ENCODE peak calls at places on chromosomes 4 and X, in four cellular contexts. G is GM23248, S is GM23338, K is PC-3. Q is an unnamed sample. For H3K27me3 and H3K4me1, the result is how much of the 10 kb centered on the place peaks cover.

GRCh38 chrX:51568586-51568985 is 50.1 kb downstream of the CENPVL3 start:
- DNase-seq in G (peak), S (no peak), K (peak), Q (no peak)

GRCh38 chr4:189294570-189294969 is 646.1 kb upstream of the FRG1 start:
- DNase-seq in G (no peak), S (no peak), K (peak), Q (no peak)

GRCh38 chr4:71251266-71251665 is 87.6 kb upstream of the SLC4A4 start:
- DNase-seq in G (peak), S (no peak), K (no peak), Q (no peak)

GRCh38 chr4:134624365-134624764 is 422.8 kb upstream of the PABPC4L start:
- DNase-seq in G (no peak), S (peak), K (no peak), Q (peak)

GRCh38 chrX:47204970-47205369 is 11.3 kb downstream of the UBA1 start:
- DNase-seq in G (no peak), S (no peak), K (no peak), Q (peak)

GRCh38 chr4:137531951-137532868 is at the start of gene PCDH18:
- DNase-seq in G (peak), S (peak), K (peak), Q (peak)

GRCh38 chr4:3673176-3673575 is 93.0 kb upstream of the ADRA2C start:
- DNase-seq in G (no peak), S (no peak), K (no peak), Q (no peak)

GRCh38 chr4:98170035-98170434 is 26.8 kb upstream of the STPG2 start:
- DNase-seq in G (no peak), S (no peak), K (no peak), Q (no peak)

GRCh38 chrX:154750301-154751120 is at the start of gene GAB3:
- DNase-seq in G (peak), S (peak), K (peak), Q (peak)

GRCh38 chr4:67861513-67861912 is 22.3 kb downstream of the TMPRSS11D start:
- DNase-seq in G (peak), S (no peak), K (no peak), Q (no peak)

GRCh38 chrX:9320940-9321339 is 143.9 kb upstream of the TBL1X start:
- DNase-seq in G (no peak), S (no peak), K (peak), Q (peak)

GRCh38 chr4:24730256-24731001 is 64.9 kb upstream of the SOD3 start:
- DNase-seq in G (peak), S (no peak), K (no peak), Q (no peak)

GRCh38 chrX:107014927-107015326 is 14.9 kb upstream of the MORC4 start:
- DNase-seq in G (peak), S (no peak), K (no peak), Q (no peak)

GRCh38 chr4:111501946-111502345 is 643.3 kb upstream of the FAM241A start:
- DNase-seq in G (peak), S (no peak), K (no peak), Q (no peak)

GRCh38 chr4:180217070-180217469 is 2026.1 kb upstream of the TENM3 start:
- DNase-seq in G (no peak), S (no peak), K (no peak), Q (no peak)
- TF ChIP-seq EZH2phosphoT487 in G (no peak), S (no peak), K (no peak), Q (no peak)

DNA sequence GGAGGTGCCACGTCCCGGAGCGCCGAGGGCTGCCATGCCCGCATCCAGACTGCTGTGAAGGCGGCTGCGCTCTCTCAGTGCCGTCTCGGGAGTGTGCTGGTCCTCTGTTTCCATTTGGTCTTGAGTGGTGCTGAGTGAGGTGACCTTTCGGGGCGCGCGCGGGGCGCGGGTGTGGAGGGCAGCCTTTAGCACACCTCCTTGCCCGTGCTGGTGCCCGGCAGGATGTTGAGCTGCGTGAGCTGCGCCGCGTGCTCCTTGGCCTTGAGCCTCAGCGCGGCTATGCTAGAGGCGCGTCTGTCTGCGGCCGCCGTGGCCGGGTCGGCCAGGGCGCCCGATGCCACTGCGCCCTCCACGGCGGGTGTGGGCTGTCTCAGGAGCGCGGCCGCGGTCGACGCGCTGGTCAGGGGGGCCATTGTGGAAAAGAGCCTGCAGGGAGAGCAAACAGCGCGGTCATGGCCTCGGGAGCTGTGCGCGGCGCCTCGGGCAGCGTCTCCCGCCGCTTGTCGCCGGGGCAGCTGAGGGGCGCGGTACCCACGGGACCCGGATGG is 11.2 kb downstream of the ARX start:
- DNase-seq in G (no peak), S (no peak), K (no peak), Q (peak)
- H3K27me3 ChIP-seq in G (under half), S (half or more), K (half or more), Q (half or more)

DNA sequence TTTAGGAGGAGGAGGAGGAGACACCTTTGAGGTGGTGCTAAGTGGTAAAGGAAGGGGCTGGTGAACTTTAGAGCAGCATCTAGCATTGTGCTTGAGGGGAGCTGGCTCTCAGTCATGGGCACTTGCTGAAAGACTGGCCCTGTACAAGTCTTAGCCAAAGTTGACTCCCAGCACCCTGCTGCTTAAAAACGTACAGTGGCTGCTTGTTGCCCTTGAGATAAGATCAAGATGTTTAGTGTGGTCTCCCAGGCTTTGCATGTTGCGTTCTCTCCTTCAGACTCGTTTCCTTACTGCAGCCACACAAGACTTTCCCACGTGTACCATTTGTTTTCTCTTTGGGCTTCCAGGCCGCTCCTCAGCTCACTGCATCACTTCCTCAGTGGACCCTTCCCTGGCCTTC is 1.8 kb downstream of the MED28 start:
- DNase-seq in G (no peak), S (no peak), K (no peak), Q (no peak)
- H3K4me1 ChIP-seq in G (under half), S (under half), K (under half), Q (under half)

DNA sequence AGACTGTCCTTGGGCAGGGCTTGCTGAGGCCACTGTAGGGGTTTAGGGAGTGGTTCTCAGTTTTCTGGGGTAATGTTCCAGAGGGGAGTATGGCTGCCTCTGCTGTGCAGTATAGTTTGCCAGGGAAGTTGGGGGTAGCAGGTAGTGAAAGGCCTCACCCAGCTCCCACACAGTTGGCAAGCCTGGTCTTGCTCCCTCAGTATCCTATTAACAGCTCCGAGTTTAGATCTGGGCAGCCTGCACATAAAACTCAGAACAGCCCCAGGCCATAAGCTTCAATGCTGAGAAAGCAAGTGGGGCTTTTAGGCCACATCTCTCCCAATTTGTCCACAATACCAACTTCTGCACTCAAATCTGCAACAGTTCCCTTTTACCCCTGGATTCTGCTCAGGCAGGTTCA is 205.2 kb downstream of the GALNTL6 start:
- DNase-seq in G (no peak), S (no peak), K (no peak), Q (no peak)
- TF ChIP-seq EZH2phosphoT487 in G (no peak), S (no peak), K (no peak), Q (no peak)

DNA sequence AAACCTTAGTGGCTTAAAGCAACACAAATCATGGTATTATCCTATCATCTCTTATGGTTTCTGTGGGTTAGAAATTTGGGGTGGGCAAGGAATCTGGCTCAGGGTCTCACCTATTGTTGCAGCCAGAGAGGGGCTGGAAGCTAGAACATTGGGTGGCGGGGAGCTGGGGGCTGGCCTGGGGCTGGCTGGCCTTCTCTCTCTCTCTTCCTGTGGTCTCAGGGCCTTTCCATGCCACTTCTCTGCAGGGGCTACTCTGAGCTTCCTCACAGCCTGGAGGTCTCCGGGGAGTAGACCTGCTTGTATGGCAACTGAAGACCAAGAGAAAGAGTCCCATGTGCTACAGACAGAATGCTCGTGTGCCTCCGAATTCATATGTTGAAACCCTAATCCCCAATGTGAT is 10.7 kb upstream of the XPNPEP2 start:
- DNase-seq in G (no peak), S (no peak), K (no peak), Q (no peak)
- H3K27me3 ChIP-seq in G (under half), S (under half), K (under half), Q (under half)

GRCh38 chr4:69930768-69931167 is at the start of gene CSN1S1:
- DNase-seq in G (no peak), S (no peak), K (no peak), Q (no peak)
- H3K4me1 ChIP-seq in G (under half), S (under half), K (under half), Q (under half)

GRCh38 chrX:76172325-76172887 is 456 bp upstream of the PBDC1 start:
- DNase-seq in G (no peak), S (no peak), K (no peak), Q (peak)
- TF ChIP-seq EZH2phosphoT487 in G (no peak), S (no peak), K (no peak), Q (no peak)

DNA sequence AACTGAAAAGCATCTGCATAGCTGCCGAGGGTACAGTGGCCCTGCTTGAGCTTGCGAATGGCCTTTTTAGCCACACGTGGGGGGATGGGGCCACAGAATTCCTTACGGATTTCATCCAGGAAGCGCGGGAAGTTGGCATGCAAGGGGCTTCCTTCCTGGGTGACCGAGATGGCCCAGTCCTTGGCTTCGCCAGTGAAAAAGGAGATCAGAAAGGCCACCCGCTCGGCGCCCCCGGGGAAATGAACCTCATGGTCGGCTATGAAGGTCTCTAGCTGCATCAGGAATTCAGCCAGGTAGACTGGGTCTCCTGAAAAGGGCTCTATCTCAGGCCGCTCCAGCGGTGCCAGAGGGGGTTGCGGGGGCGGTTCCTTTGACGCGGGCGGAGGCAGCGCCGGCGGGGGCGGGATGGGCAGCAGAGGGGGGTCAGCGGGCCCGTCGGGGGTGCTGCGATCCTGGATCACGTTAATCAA is 918 bp downstream of the RTL5 start:
- DNase-seq in G (no peak), S (peak), K (no peak), Q (peak)
- H3K27me3 ChIP-seq in G (under half), S (under half), K (under half), Q (under half)